ENCODE peak calls at places on chromosomes 16 and 17, in six cellular contexts. E is glutamatergic neuron, P is astrocyte of the cerebellum, G is nephron progenitor cell, Q is fibroblast of lung, C is Caco-2. L is an unnamed sample.

GRCh38 chr17:82950525-82951102 is 110.8 kb upstream of the ZNF750 start:
- DNase-seq in Q (no peak), E (no peak), P (no peak), C (no peak), G (no peak), L (no peak)

GRCh38 chr17:44360826-44361225 is 2.8 kb downstream of the FAM171A2 start:
- DNase-seq in G (peak; percentile 70), E (no peak), P (no peak), C (peak; percentile 38), Q (peak; percentile 72), L (no peak)

GRCh38 chr17:61997649-61998048 is 67.4 kb downstream of the MED13 start:
- DNase-seq in G (no peak), Q (peak; percentile 72), P (peak; percentile 49), C (no peak), E (no peak), L (no peak)

GRCh38 chr16:2856061-2856670 is 1.8 kb downstream of the PRSS22 start:
- DNase-seq in E (no peak), G (peak; percentile 44), P (no peak), Q (no peak), C (peak; percentile 68), L (no peak)

GRCh38 chr17:31470592-31470991 is 79.1 kb downstream of the RAB11FIP4 start:
- DNase-seq in Q (no peak), G (no peak), E (no peak), C (no peak), P (no peak), L (no peak)

GRCh38 chr17:82888583-82889495 is 49.0 kb upstream of the ZNF750 start:
- DNase-seq in P (no peak), C (peak; percentile 43), G (no peak), E (no peak), Q (no peak), L (no peak)

GRCh38 chr17:76397184-76397583 is 12.8 kb downstream of the SPHK1 start:
- DNase-seq in E (no peak), C (no peak), G (no peak), Q (no peak), P (no peak), L (no peak)

GRCh38 chr16:66899310-66899944 is 19.1 kb downstream of the PDP2 start:
- DNase-seq in E (no peak), P (no peak), G (no peak), C (no peak), Q (peak; percentile 89), L (no peak)

GRCh38 chr17:39410279-39410678 is 8.9 kb upstream of the FBXL20 start:
- DNase-seq in E (no peak), G (no peak), Q (no peak), P (no peak), C (no peak), L (no peak)

GRCh38 chr16:9362050-9362449 is 270.6 kb downstream of the HAPSTR1 start:
- DNase-seq in Q (no peak), G (no peak), E (no peak), C (no peak), P (no peak), L (no peak)

GRCh38 chr17:70552230-70552981 is 383.1 kb downstream of the KCNJ2 start:
- DNase-seq in Q (peak; percentile 76), E (no peak), C (peak; percentile 45), P (peak; percentile 55), G (peak; percentile 12), L (no peak)

GRCh38 chr17:73101031-73101430 is 8.5 kb upstream of the SLC39A11 start:
- DNase-seq in P (no peak), E (no peak), G (no peak), C (no peak), Q (no peak), L (no peak)

GRCh38 chr17:75814900-75815373 is 29.3 kb downstream of the UNC13D start:
- DNase-seq in C (no peak), G (no peak), P (peak; percentile 26), E (no peak), Q (peak; percentile 67), L (no peak)

GRCh38 chr16:87778830-87779579 is 13.2 kb upstream of the KLHDC4 start:
- DNase-seq in E (peak; percentile 95), Q (peak; percentile 97), P (peak; percentile 84), C (peak; percentile 94), G (peak; percentile 94), L (peak; percentile 88)

GRCh38 chr16:30005341-30006094 is 5.3 kb downstream of the DOC2A start:
- DNase-seq in C (peak; percentile 54), Q (peak; percentile 45), P (no peak), E (peak; percentile 66), G (peak; percentile 55), L (no peak)

GRCh38 chr17:20008242-20009051 is 712 bp upstream of the SPECC1 start:
- DNase-seq in G (peak; percentile 56), C (peak; percentile 48), E (peak; percentile 37), Q (no peak), P (no peak), L (no peak)

GRCh38 chr17:81578038-81578441 is 25.9 kb upstream of the FAAP100 start:
- DNase-seq in C (peak; percentile 30), P (no peak), Q (no peak), E (no peak), G (no peak), L (no peak)

GRCh38 chr16:17389392-17389791 is 81.4 kb downstream of the XYLT1 start:
- DNase-seq in P (no peak), Q (no peak), C (peak; percentile 10), E (no peak), G (no peak), L (no peak)

GRCh38 chr16:30104090-30104489 is 8.1 kb upstream of the YPEL3 start:
- DNase-seq in E (no peak), G (no peak), P (no peak), C (no peak), Q (no peak), L (no peak)

GRCh38 chr16:1667916-1668315 is 10.2 kb upstream of the JPT2 start:
- DNase-seq in P (no peak), G (no peak), E (no peak), C (no peak), Q (no peak), L (no peak)

GRCh38 chr17:559699-560378 is 154.8 kb downstream of the VPS53 start:
- DNase-seq in C (no peak), Q (peak; percentile 90), E (no peak), G (no peak), P (peak; percentile 33), L (no peak)

DNA sequence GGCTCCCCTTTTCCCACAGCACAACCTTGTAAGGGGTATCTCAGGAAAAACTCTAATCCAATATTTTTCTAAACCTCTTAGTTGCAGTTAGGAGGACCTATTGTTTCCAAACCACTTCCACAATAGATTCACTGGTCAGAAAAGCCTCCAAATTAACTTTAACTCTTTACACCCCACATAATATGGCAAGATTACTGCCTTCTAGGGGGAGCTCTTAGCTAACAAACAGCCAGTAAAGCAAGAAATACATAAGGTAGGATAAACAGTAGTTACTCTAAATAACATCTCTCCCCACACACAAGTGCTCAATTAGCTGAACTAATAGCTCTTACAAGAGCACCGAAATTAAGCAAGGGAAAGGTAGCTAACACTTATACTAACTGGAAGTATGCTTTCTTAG is 192.1 kb upstream of the KIF2B start:
- DNase-seq in G (no peak), C (no peak), Q (no peak), P (no peak), E (no peak), L (no peak)
- TF ChIP-seq CTCF in G (no peak), C (no peak), Q (no peak), P (no peak), E (no peak), L (no peak)

DNA sequence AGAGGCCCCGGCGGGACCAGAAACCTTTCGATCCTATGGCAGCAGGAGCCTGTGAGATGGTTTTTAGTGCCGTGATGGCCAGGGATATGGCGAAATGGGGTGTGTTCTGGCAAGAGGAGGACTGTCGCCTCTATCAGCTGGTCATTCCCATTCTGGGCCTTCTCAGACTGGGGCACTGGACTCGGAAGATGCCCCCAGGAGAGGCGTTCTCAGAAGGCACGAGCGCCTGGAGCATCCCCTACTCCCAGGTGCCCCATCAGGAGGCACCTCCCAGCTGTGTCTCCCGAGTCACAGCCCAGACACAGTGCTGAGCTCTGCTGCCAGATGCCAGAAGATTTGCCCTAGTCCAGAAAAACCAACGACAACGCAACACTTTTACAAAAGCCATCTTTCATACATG is 54.6 kb upstream of the ENDOV start:
- DNase-seq in P (no peak), Q (no peak), G (no peak), E (no peak), C (no peak), L (no peak)
- TF ChIP-seq CTCF in P (no peak), Q (no peak), G (no peak), E (no peak), C (no peak), L (no peak)

DNA sequence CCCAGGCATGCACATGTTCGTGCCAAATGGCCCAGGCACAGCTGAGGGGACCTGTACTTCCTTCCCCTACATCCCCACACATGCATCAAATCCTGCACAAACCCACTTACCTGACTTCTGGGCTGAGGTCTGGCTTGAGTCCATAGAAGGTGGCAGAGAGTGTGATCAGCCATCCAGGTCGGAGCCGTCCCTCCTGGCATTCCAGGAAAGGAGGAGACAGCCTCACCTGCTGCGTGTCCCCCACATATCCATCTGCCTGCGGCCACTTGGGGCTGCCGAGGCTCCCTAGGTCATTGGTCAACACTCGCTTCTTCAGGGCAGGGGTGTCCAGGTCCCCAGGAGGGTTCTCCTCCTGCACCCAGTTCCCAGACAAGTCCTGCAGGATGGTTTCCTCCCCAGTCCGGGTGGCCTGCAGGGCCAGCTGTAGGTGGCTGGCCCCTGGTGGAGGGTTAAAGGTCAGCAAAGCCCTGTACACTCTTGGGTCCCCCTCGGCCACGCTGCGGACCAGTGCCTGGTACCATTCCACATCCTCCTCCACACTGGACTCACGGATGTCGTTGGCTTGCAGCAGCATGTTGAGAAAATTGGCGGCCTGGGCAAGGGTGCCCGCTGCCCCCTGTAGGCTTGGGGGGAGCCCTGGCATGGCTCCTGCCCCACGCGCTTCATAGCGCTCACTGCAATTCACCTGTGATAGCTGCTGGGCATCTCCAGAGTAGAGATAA is 709 bp downstream of the GPR179 start:
- DNase-seq in G (no peak), P (no peak), Q (no peak), C (no peak), E (no peak), L (no peak)
- TF ChIP-seq CTCF in G (no peak), P (no peak), Q (no peak), C (no peak), E (no peak), L (no peak)

GRCh38 chr17:21540502-21540901 is 151.8 kb upstream of the KCNJ18 start:
- DNase-seq in G (no peak), P (no peak), Q (no peak), C (no peak), E (no peak), L (no peak)

GRCh38 chr17:21539146-21539545 is 153.2 kb upstream of the KCNJ18 start:
- DNase-seq in E (no peak), Q (peak; percentile 37), G (no peak), C (no peak), P (no peak), L (no peak)

GRCh38 chr17:21535686-21536085 is 156.6 kb upstream of the KCNJ18 start:
- DNase-seq in C (no peak), E (no peak), P (no peak), G (no peak), Q (no peak), L (no peak)

GRCh38 chr17:21537302-21537701 is 155.0 kb upstream of the KCNJ18 start:
- DNase-seq in G (no peak), C (no peak), E (no peak), Q (no peak), P (no peak), L (no peak)

DNA sequence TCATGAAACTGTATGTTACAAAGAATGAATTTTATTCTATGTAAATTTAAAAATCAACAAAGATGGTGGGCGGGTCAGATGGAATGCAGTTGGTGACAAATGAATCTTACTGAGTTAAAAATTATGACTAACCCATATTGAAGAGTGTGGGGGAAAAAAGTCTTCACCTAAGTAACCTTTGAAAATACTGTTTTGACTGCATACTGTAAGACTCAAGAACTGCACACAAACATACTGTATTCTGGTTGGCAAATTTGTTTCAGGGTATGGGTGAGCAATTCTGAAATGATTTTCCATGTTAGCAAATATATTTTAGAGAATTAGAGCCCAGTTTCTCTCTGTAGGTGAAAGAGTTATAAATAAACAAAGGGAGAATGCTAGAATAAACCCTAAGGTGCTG is 153.7 kb upstream of the KCNJ18 start:
- DNase-seq in C (no peak), Q (no peak), G (no peak), E (no peak), P (no peak), L (no peak)
- TF ChIP-seq CTCF in C (no peak), Q (no peak), G (no peak), E (no peak), P (no peak), L (no peak)